ENCODE peak calls at places on chromosomes 3 and 15, in nine cellular contexts. F is Daoy, D is D341Med, Q is GM20000, A is immature natural killer cell, M is AG08396, L is T-helper 1 cell, I is kidney tubule cell, K is left ventricle myocardium inferior. B is an unnamed sample.

GRCh38 chr3:55682461-55682860 is 195.4 kb upstream of the WNT5A start:
- DNase-seq in I (no peak), M (no peak), F (no peak), L (no peak), K (no peak), Q (no peak), D (no peak), A (no peak), B (no peak)

GRCh38 chr3:181292984-181293383 is 303.4 kb upstream of the DNAJC19 start:
- DNase-seq in A (no peak), I (peak), L (no peak), F (peak), M (peak), Q (no peak), K (no peak), D (no peak), B (no peak)

GRCh38 chr3:126858401-126858800 is 124.5 kb upstream of the PLXNA1 start:
- DNase-seq in F (no peak), M (no peak), Q (no peak), D (no peak), A (no peak), K (no peak), I (no peak), L (no peak), B (peak)

GRCh38 chr15:73601449-73602425 is 31.5 kb downstream of the NPTN start:
- DNase-seq in K (peak), F (peak), L (no peak), I (peak), D (peak), A (no peak), M (peak), Q (no peak), B (no peak)

GRCh38 chr15:95910643-95911212 is 419.8 kb upstream of the NR2F2 start:
- DNase-seq in M (no peak), A (no peak), I (no peak), F (no peak), L (no peak), Q (no peak), D (no peak), K (no peak), B (no peak)

GRCh38 chr3:66472313-66473134 is 28.3 kb downstream of the LRIG1 start:
- DNase-seq in L (no peak), M (no peak), K (no peak), Q (peak), F (peak), I (peak), D (no peak), A (no peak), B (no peak)

GRCh38 chr3:123392871-123393620 is 55.8 kb downstream of the ADCY5 start:
- DNase-seq in Q (no peak), F (peak), D (no peak), M (no peak), K (no peak), A (no peak), L (no peak), I (peak), B (no peak)

GRCh38 chr3:120399372-120399771 is 50.2 kb upstream of the LRRC58 start:
- DNase-seq in Q (no peak), M (no peak), D (no peak), I (no peak), A (no peak), K (no peak), F (no peak), L (no peak), B (no peak)

GRCh38 chr3:39207361-39208192 is 15.2 kb upstream of the XIRP1 start:
- DNase-seq in L (no peak), A (no peak), M (no peak), D (no peak), F (no peak), I (no peak), K (no peak), Q (no peak), B (no peak)

GRCh38 chr15:31150732-31151212 is 49.2 kb upstream of the TRPM1 start:
- DNase-seq in D (no peak), Q (no peak), K (no peak), I (no peak), A (no peak), M (no peak), F (no peak), L (no peak), B (no peak)

GRCh38 chr15:57867970-57868791 is 161.7 kb downstream of the POLR2M start:
- DNase-seq in L (no peak), M (no peak), I (no peak), F (no peak), K (no peak), D (no peak), A (peak), Q (no peak), B (no peak)

GRCh38 chr3:126946387-126946786 is 36.5 kb upstream of the PLXNA1 start:
- DNase-seq in A (no peak), M (no peak), Q (no peak), I (no peak), D (no peak), L (no peak), K (no peak), F (no peak), B (no peak)

GRCh38 chr15:68610825-68611224 is 32.0 kb downstream of the CORO2B start:
- DNase-seq in L (no peak), M (no peak), I (no peak), A (no peak), Q (no peak), F (no peak), D (no peak), K (peak), B (no peak)

GRCh38 chr3:191051037-191051436 is 148.0 kb upstream of the OSTN start:
- DNase-seq in A (no peak), I (peak), Q (peak), L (no peak), F (peak), M (peak), K (no peak), D (peak), B (no peak)

GRCh38 chr3:139173372-139174108 is 128.8 kb upstream of the PRR23C start:
- DNase-seq in K (no peak), Q (no peak), M (peak), D (no peak), L (no peak), A (no peak), F (no peak), I (no peak), B (no peak)

GRCh38 chr3:126672741-126673140 is 17.8 kb upstream of the TXNRD3 start:
- DNase-seq in A (no peak), D (peak), L (no peak), M (no peak), Q (no peak), F (no peak), K (no peak), I (no peak), B (no peak)

GRCh38 chr15:90845201-90845949 is 23.0 kb upstream of the FURIN start:
- DNase-seq in Q (peak), K (no peak), F (peak), I (peak), D (no peak), A (no peak), M (peak), L (no peak), B (no peak)

GRCh38 chr3:113128386-113129015 is 82.9 kb upstream of the BOC start:
- DNase-seq in K (no peak), D (no peak), I (peak), L (no peak), Q (no peak), M (no peak), A (no peak), F (peak), B (no peak)

GRCh38 chr15:93088200-93088980 is 621 bp downstream of the RGMA start:
- DNase-seq in F (peak), D (peak), L (no peak), I (no peak), A (peak), Q (peak), M (peak), K (peak), B (peak)

B was measured in ecto neural progenitor cell.